ENCODE peak calls at places on chromosome 16, in nine cellular contexts. One of them, this sample, is unnamed.
A peak's percentile ranks its signal among the peaks of the same experiment; 100 is the strongest.

GRCh38 chr16:73125860-73126259 is 77.9 kb upstream of the ZFHX3 start:
- DNase-seq in K562: no peak
- DNase-seq in lower leg skin: peak; percentile 40
- DNase-seq in neural progenitor cell: no peak
- DNase-seq in fibroblast of pulmonary artery: peak; percentile 91
- DNase-seq in fibroblast of lung: peak; percentile 71
- DNase-seq in AG10803: peak; percentile 83
- DNase-seq in prostate gland: no peak
- DNase-seq in AG04449: peak; percentile 33
- DNase-seq in this sample: no peak

GRCh38 chr16:17437142-17437720 is 33.5 kb downstream of the XYLT1 start:
- DNase-seq in fibroblast of pulmonary artery: no peak
- DNase-seq in fibroblast of lung: no peak
- DNase-seq in K562: no peak
- DNase-seq in prostate gland: no peak
- DNase-seq in AG10803: peak; percentile 45
- DNase-seq in AG04449: no peak
- DNase-seq in neural progenitor cell: no peak
- DNase-seq in lower leg skin: no peak
- DNase-seq in this sample: no peak

GRCh38 chr16:50271148-50272041 is 5.0 kb downstream of the ADCY7 start:
- DNase-seq in K562: peak; percentile 44
- DNase-seq in neural progenitor cell: no peak
- DNase-seq in fibroblast of pulmonary artery: no peak
- DNase-seq in AG10803: no peak
- DNase-seq in prostate gland: no peak
- DNase-seq in fibroblast of lung: no peak
- DNase-seq in AG04449: no peak
- DNase-seq in lower leg skin: no peak
- DNase-seq in this sample: no peak

GRCh38 chr16:85722497-85722896 is 28.4 kb downstream of the C16orf74 start:
- DNase-seq in AG10803: no peak
- DNase-seq in neural progenitor cell: no peak
- DNase-seq in prostate gland: no peak
- DNase-seq in K562: no peak
- DNase-seq in lower leg skin: no peak
- DNase-seq in fibroblast of lung: no peak
- DNase-seq in AG04449: no peak
- DNase-seq in fibroblast of pulmonary artery: no peak
- DNase-seq in this sample: no peak

GRCh38 chr16:76360384-76360783 is 83.2 kb downstream of the CNTNAP4 start:
- DNase-seq in AG10803: no peak
- DNase-seq in lower leg skin: no peak
- DNase-seq in neural progenitor cell: no peak
- DNase-seq in K562: no peak
- DNase-seq in fibroblast of lung: no peak
- DNase-seq in prostate gland: no peak
- DNase-seq in fibroblast of pulmonary artery: no peak
- DNase-seq in AG04449: no peak
- DNase-seq in this sample: no peak

GRCh38 chr16:86011532-86011931 is 112.6 kb downstream of the IRF8 start:
- DNase-seq in lower leg skin: no peak
- DNase-seq in AG10803: no peak
- DNase-seq in fibroblast of lung: no peak
- DNase-seq in neural progenitor cell: no peak
- DNase-seq in fibroblast of pulmonary artery: no peak
- DNase-seq in prostate gland: no peak
- DNase-seq in K562: no peak
- DNase-seq in AG04449: no peak
- DNase-seq in this sample: no peak

GRCh38 chr16:3595110-3595486 is 16.3 kb downstream of the SLX4 start:
- DNase-seq in prostate gland: no peak
- DNase-seq in fibroblast of pulmonary artery: no peak
- DNase-seq in lower leg skin: no peak
- DNase-seq in fibroblast of lung: no peak
- DNase-seq in neural progenitor cell: no peak
- DNase-seq in AG04449: no peak
- DNase-seq in K562: no peak
- DNase-seq in AG10803: no peak
- DNase-seq in this sample: no peak

GRCh38 chr16:3752984-3753383 is 35.7 kb upstream of the TRAP1 start:
- DNase-seq in fibroblast of lung: peak; percentile 4
- DNase-seq in K562: no peak
- DNase-seq in AG04449: no peak
- DNase-seq in AG10803: no peak
- DNase-seq in prostate gland: no peak
- DNase-seq in fibroblast of pulmonary artery: no peak
- DNase-seq in lower leg skin: no peak
- DNase-seq in neural progenitor cell: no peak
- DNase-seq in this sample: no peak

GRCh38 chr16:2973081-2973480 is 3.9 kb downstream of the PAQR4 start:
- DNase-seq in K562: no peak
- DNase-seq in AG10803: no peak
- DNase-seq in lower leg skin: no peak
- DNase-seq in neural progenitor cell: no peak
- DNase-seq in fibroblast of pulmonary artery: no peak
- DNase-seq in fibroblast of lung: no peak
- DNase-seq in prostate gland: peak; percentile 70
- DNase-seq in AG04449: no peak
- DNase-seq in this sample: no peak

GRCh38 chr16:24758373-24758772 is 28.9 kb downstream of the TNRC6A start:
- DNase-seq in prostate gland: no peak
- DNase-seq in neural progenitor cell: no peak
- DNase-seq in K562: no peak
- DNase-seq in fibroblast of lung: peak; percentile 65
- DNase-seq in AG04449: no peak
- DNase-seq in fibroblast of pulmonary artery: no peak
- DNase-seq in AG10803: no peak
- DNase-seq in lower leg skin: no peak
- DNase-seq in this sample: no peak

GRCh38 chr16:75070055-75070841 is 46.3 kb downstream of the LDHD start:
- DNase-seq in prostate gland: no peak
- DNase-seq in AG04449: no peak
- DNase-seq in lower leg skin: no peak
- DNase-seq in fibroblast of pulmonary artery: no peak
- DNase-seq in AG10803: peak; percentile 27
- DNase-seq in fibroblast of lung: peak; percentile 25
- DNase-seq in neural progenitor cell: no peak
- DNase-seq in K562: peak; percentile 33
- DNase-seq in this sample: no peak

GRCh38 chr16:4753227-4753626 is 13.7 kb downstream of the ZNF500 start:
- DNase-seq in K562: no peak
- DNase-seq in neural progenitor cell: no peak
- DNase-seq in fibroblast of lung: no peak
- DNase-seq in lower leg skin: no peak
- DNase-seq in fibroblast of pulmonary artery: no peak
- DNase-seq in AG10803: no peak
- DNase-seq in prostate gland: no peak
- DNase-seq in AG04449: no peak
- DNase-seq in this sample: no peak

GRCh38 chr16:30356401-30357084 is 1.4 kb upstream of the CD2BP2 start:
- DNase-seq in K562: no peak
- DNase-seq in fibroblast of pulmonary artery: no peak
- DNase-seq in fibroblast of lung: no peak
- DNase-seq in AG10803: peak; percentile 13
- DNase-seq in neural progenitor cell: no peak
- DNase-seq in lower leg skin: no peak
- DNase-seq in prostate gland: no peak
- DNase-seq in AG04449: no peak
- DNase-seq in this sample: no peak

GRCh38 chr16:22318690-22319358 is 21.6 kb downstream of the POLR3E start:
- DNase-seq in neural progenitor cell: peak; percentile 39
- DNase-seq in fibroblast of lung: no peak
- DNase-seq in AG10803: peak; percentile 40
- DNase-seq in lower leg skin: no peak
- DNase-seq in prostate gland: no peak
- DNase-seq in fibroblast of pulmonary artery: peak; percentile 48
- DNase-seq in AG04449: no peak
- DNase-seq in K562: peak; percentile 45
- DNase-seq in this sample: no peak

GRCh38 chr16:5024632-5025031 is 9.1 kb downstream of the NAGPA start:
- DNase-seq in lower leg skin: no peak
- DNase-seq in AG10803: no peak
- DNase-seq in K562: no peak
- DNase-seq in fibroblast of pulmonary artery: peak; percentile 24
- DNase-seq in fibroblast of lung: peak; percentile 20
- DNase-seq in prostate gland: peak; percentile 16
- DNase-seq in AG04449: no peak
- DNase-seq in neural progenitor cell: peak; percentile 37
- DNase-seq in this sample: no peak

GRCh38 chr16:50093607-50094570 is 28.1 kb downstream of the HEATR3 start:
- DNase-seq in lower leg skin: peak; percentile 72
- DNase-seq in neural progenitor cell: no peak
- DNase-seq in K562: no peak
- DNase-seq in fibroblast of pulmonary artery: no peak
- DNase-seq in fibroblast of lung: peak; percentile 21
- DNase-seq in AG10803: peak; percentile 45
- DNase-seq in AG04449: no peak
- DNase-seq in prostate gland: peak; percentile 11
- DNase-seq in this sample: peak; percentile 20

GRCh38 chr16:66961065-66961744 is at the start of gene CES3:
- DNase-seq in fibroblast of pulmonary artery: peak; percentile 71
- DNase-seq in AG04449: no peak
- DNase-seq in K562: peak; percentile 86
- DNase-seq in AG10803: peak; percentile 60
- DNase-seq in fibroblast of lung: peak; percentile 42
- DNase-seq in lower leg skin: no peak
- DNase-seq in prostate gland: no peak
- DNase-seq in neural progenitor cell: peak; percentile 91
- DNase-seq in this sample: no peak
- H3K4me3 ChIP-seq in fibroblast of pulmonary artery: no peak within 1 kb of the TSS
- H3K4me3 ChIP-seq in AG04449: no peak within 1 kb of the TSS
- H3K4me3 ChIP-seq in K562: peak within 1 kb of the TSS; percentile 30
- H3K4me3 ChIP-seq in AG10803: no peak within 1 kb of the TSS
- H3K4me3 ChIP-seq in fibroblast of lung: no peak within 1 kb of the TSS
- H3K4me3 ChIP-seq in lower leg skin: no peak within 1 kb of the TSS
- H3K4me3 ChIP-seq in prostate gland: no peak within 1 kb of the TSS
- H3K4me3 ChIP-seq in neural progenitor cell: peak within 1 kb of the TSS; percentile 47
- H3K4me3 ChIP-seq in this sample: no peak within 1 kb of the TSS

GRCh38 chr16:28495098-28495793 is 803 bp downstream of the APOBR start:
- DNase-seq in AG04449: no peak
- DNase-seq in prostate gland: no peak
- DNase-seq in lower leg skin: no peak
- DNase-seq in fibroblast of lung: no peak
- DNase-seq in K562: no peak
- DNase-seq in AG10803: no peak
- DNase-seq in neural progenitor cell: no peak
- DNase-seq in fibroblast of pulmonary artery: no peak
- DNase-seq in this sample: no peak
- H3K4me3 ChIP-seq in AG04449: no peak overlapping the region
- H3K4me3 ChIP-seq in prostate gland: no peak overlapping the region
- H3K4me3 ChIP-seq in lower leg skin: no peak overlapping the region
- H3K4me3 ChIP-seq in fibroblast of lung: no peak overlapping the region
- H3K4me3 ChIP-seq in K562: peak overlapping the region; percentile 25
- H3K4me3 ChIP-seq in AG10803: no peak overlapping the region
- H3K4me3 ChIP-seq in neural progenitor cell: no peak overlapping the region
- H3K4me3 ChIP-seq in fibroblast of pulmonary artery: no peak overlapping the region
- H3K4me3 ChIP-seq in this sample: no peak overlapping the region

GRCh38 chr16:89200850-89201466 is 621 bp upstream of the SLC22A31 start:
- DNase-seq in prostate gland: no peak
- DNase-seq in lower leg skin: no peak
- DNase-seq in neural progenitor cell: peak; percentile 66
- DNase-seq in AG10803: no peak
- DNase-seq in K562: no peak
- DNase-seq in AG04449: no peak
- DNase-seq in fibroblast of lung: no peak
- DNase-seq in fibroblast of pulmonary artery: no peak
- DNase-seq in this sample: no peak

GRCh38 chr16:89199241-89200123 is 855 bp downstream of the SLC22A31 start:
- DNase-seq in K562: no peak
- DNase-seq in prostate gland: no peak
- DNase-seq in fibroblast of lung: no peak
- DNase-seq in AG04449: no peak
- DNase-seq in fibroblast of pulmonary artery: no peak
- DNase-seq in lower leg skin: no peak
- DNase-seq in AG10803: no peak
- DNase-seq in neural progenitor cell: no peak
- DNase-seq in this sample: no peak

GRCh38 chr16:89198417-89199240 is 1.7 kb downstream of the SLC22A31 start:
- DNase-seq in prostate gland: no peak
- DNase-seq in fibroblast of pulmonary artery: no peak
- DNase-seq in neural progenitor cell: no peak
- DNase-seq in K562: no peak
- DNase-seq in lower leg skin: no peak
- DNase-seq in AG04449: no peak
- DNase-seq in AG10803: no peak
- DNase-seq in fibroblast of lung: no peak
- DNase-seq in this sample: no peak

GRCh38 chr16:89201467-89202377 is 1.4 kb upstream of the SLC22A31 start:
- DNase-seq in neural progenitor cell: peak; percentile 95
- DNase-seq in K562: peak; percentile 99
- DNase-seq in AG04449: no peak
- DNase-seq in fibroblast of lung: peak; percentile 31
- DNase-seq in AG10803: peak; percentile 42
- DNase-seq in fibroblast of pulmonary artery: peak; percentile 71
- DNase-seq in prostate gland: peak; percentile 89
- DNase-seq in lower leg skin: peak; percentile 68
- DNase-seq in this sample: no peak

DNA sequence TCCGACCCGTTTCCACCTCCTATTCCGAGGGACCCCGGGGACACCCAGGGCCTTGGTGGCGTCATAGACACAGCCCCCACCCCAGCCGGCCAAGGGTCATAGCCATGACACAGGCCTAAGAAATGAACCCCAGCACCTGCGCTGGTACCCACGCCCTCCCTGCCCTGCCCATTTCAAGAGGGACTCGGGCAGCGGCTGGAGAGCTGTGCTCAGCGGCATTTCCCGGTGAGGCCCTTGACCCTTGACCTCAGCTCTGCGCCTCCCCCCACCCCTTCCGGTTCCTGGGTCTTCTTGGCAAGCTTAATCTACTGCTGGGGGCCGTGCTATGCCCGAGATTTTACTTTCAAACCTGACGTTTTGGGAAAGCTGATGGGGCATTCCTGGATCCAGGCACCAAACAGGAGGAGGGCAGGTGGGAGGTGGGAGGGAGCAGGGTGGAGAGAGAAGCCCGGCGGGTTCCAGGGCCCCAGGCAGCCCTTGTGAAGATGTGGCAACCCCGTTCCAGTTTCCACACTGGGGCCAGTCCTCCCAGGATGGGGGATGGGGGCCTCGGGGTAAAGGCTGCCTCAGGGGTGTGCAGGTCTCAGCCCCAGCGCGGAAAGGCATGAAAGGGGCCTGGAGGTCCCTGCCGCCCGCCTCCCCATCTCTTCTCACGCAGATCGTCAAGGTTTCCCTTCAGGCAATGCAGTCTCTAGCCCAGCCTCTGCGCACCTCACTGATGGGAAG is at the start of gene SLC22A31:
- DNase-seq in lower leg skin: no peak
- DNase-seq in AG04449: no peak
- DNase-seq in fibroblast of pulmonary artery: no peak
- DNase-seq in K562: no peak
- DNase-seq in AG10803: no peak
- DNase-seq in neural progenitor cell: peak; percentile 27
- DNase-seq in fibroblast of lung: no peak
- DNase-seq in prostate gland: no peak
- DNase-seq in this sample: no peak
- H3K4me3 ChIP-seq in lower leg skin: no peak within 1 kb of the TSS
- H3K4me3 ChIP-seq in AG04449: peak within 1 kb of the TSS; percentile 42
- H3K4me3 ChIP-seq in fibroblast of pulmonary artery: peak within 1 kb of the TSS; percentile 21
- H3K4me3 ChIP-seq in K562: peak within 1 kb of the TSS; percentile 26
- H3K4me3 ChIP-seq in AG10803: no peak within 1 kb of the TSS
- H3K4me3 ChIP-seq in neural progenitor cell: peak within 1 kb of the TSS; percentile 51
- H3K4me3 ChIP-seq in fibroblast of lung: no peak within 1 kb of the TSS
- H3K4me3 ChIP-seq in prostate gland: peak within 1 kb of the TSS; percentile 15
- H3K4me3 ChIP-seq in this sample: peak within 1 kb of the TSS; percentile 18

GRCh38 chr16:11990672-11991390 is 14.3 kb downstream of the SNX29 start:
- DNase-seq in AG04449: no peak
- DNase-seq in neural progenitor cell: no peak
- DNase-seq in lower leg skin: no peak
- DNase-seq in fibroblast of lung: no peak
- DNase-seq in prostate gland: no peak
- DNase-seq in fibroblast of pulmonary artery: no peak
- DNase-seq in AG10803: no peak
- DNase-seq in K562: no peak
- DNase-seq in this sample: no peak
- H3K4me3 ChIP-seq in AG04449: no peak overlapping the region
- H3K4me3 ChIP-seq in neural progenitor cell: no peak overlapping the region
- H3K4me3 ChIP-seq in lower leg skin: no peak overlapping the region
- H3K4me3 ChIP-seq in fibroblast of lung: no peak overlapping the region
- H3K4me3 ChIP-seq in prostate gland: no peak overlapping the region
- H3K4me3 ChIP-seq in fibroblast of pulmonary artery: no peak overlapping the region
- H3K4me3 ChIP-seq in AG10803: no peak overlapping the region
- H3K4me3 ChIP-seq in K562: no peak overlapping the region
- H3K4me3 ChIP-seq in this sample: no peak overlapping the region

This sample was measured in esophagus squamous epithelium.